ENCODE peak calls at places on chromosomes 12 and 14, in seven cellular contexts. R, A, F, O, Q, C and B are unnamed samples.
A peak's percentile ranks its signal among the peaks of the same experiment; 100 is the strongest.

GRCh38 chr12:55700255-55701018 is 7.3 kb downstream of the ITGA7 start:
- DNase-seq in Q (no peak), F (no peak), C (no peak), O (peak; percentile 39), A (no peak), R (no peak), B (no peak)

GRCh38 chr12:96108321-96108720 is 72.9 kb upstream of the LTA4H start:
- DNase-seq in A (peak; percentile 22), C (no peak), R (no peak), F (peak; percentile 72), O (no peak), Q (peak; percentile 23), B (no peak)

GRCh38 chr12:14256139-14256538 is 109.3 kb upstream of the ATF7IP start:
- DNase-seq in Q (no peak), F (no peak), A (no peak), R (no peak), O (peak; percentile 51), C (no peak), B (no peak)

GRCh38 chr12:40921563-40922163 is 229.4 kb downstream of the CNTN1 start:
- DNase-seq in F (no peak), C (no peak), O (peak; percentile 19), Q (peak; percentile 34), R (no peak), A (no peak), B (no peak)

GRCh38 chr14:90060965-90061848 is 587 bp upstream of the KCNK13 start:
- DNase-seq in Q (no peak), A (no peak), R (no peak), F (peak; percentile 61), C (peak; percentile 74), O (no peak), B (peak; percentile 65)

GRCh38 chr12:130181211-130181610 is 18.9 kb downstream of the FZD10 start:
- DNase-seq in A (no peak), Q (no peak), F (no peak), O (no peak), R (no peak), C (no peak), B (no peak)

GRCh38 chr12:127926004-127926403 is 341.0 kb upstream of the TMEM132C start:
- DNase-seq in R (no peak), A (no peak), F (no peak), C (peak; percentile 49), O (no peak), Q (peak; percentile 6), B (peak; percentile 66)

GRCh38 chr12:22415342-22416309 is 81.1 kb upstream of the ST8SIA1 start:
- DNase-seq in Q (peak; percentile 73), R (peak; percentile 54), A (no peak), O (no peak), C (no peak), F (no peak), B (peak; percentile 32)

GRCh38 chr14:20628063-20628854 is 13.2 kb downstream of the OR6S1 start:
- DNase-seq in F (no peak), O (no peak), R (no peak), Q (no peak), A (no peak), C (no peak), B (no peak)

GRCh38 chr14:50766338-50766886 is 64.5 kb downstream of the NIN start:
- DNase-seq in C (no peak), R (no peak), O (no peak), Q (no peak), A (no peak), F (no peak), B (no peak)

GRCh38 chr14:23185046-23185445 is 1.6 kb upstream of the SLC7A8 start:
- DNase-seq in C (no peak), O (peak; percentile 13), F (no peak), R (no peak), A (no peak), Q (no peak), B (no peak)

GRCh38 chr14:65412189-65412846 is at the start of gene FUT8:
- DNase-seq in Q (peak; percentile 96), R (peak; percentile 98), F (peak; percentile 98), O (peak; percentile 94), A (peak; percentile 92), C (peak; percentile 96), B (peak; percentile 95)

GRCh38 chr14:96304956-96305355 is 48.9 kb downstream of the BDKRB1 start:
- DNase-seq in A (no peak), F (no peak), O (no peak), R (no peak), C (peak; percentile 66), Q (peak; percentile 27), B (no peak)

GRCh38 chr12:48995061-48995879 is 3.9 kb downstream of the DDN start:
- DNase-seq in F (peak; percentile 87), C (peak; percentile 92), O (peak; percentile 73), R (peak; percentile 86), Q (peak; percentile 89), A (peak; percentile 71), B (peak; percentile 88)

GRCh38 chr14:102222751-102223150 is 82.2 kb downstream of the MOK start:
- DNase-seq in F (no peak), Q (no peak), C (no peak), O (no peak), R (no peak), A (no peak), B (no peak)

GRCh38 chr12:130634866-130635265 is 81.2 kb downstream of the RIMBP2 start:
- DNase-seq in R (no peak), A (no peak), C (no peak), O (no peak), Q (no peak), F (no peak), B (no peak)

GRCh38 chr14:91649930-91650329 is 82.0 kb downstream of the CATSPERB start:
- DNase-seq in Q (peak; percentile 55), C (no peak), R (no peak), A (peak; percentile 21), F (no peak), O (peak; percentile 49), B (peak; percentile 37)

GRCh38 chr14:63725786-63726185 is 2.1 kb downstream of the SGPP1 start:
- DNase-seq in R (no peak), C (no peak), F (no peak), Q (no peak), A (no peak), O (peak; percentile 5), B (no peak)

GRCh38 chr14:63727231-63727735 is 582 bp downstream of the SGPP1 start:
- DNase-seq in O (peak; percentile 46), F (peak; percentile 76), Q (peak; percentile 49), R (peak; percentile 36), C (no peak), A (no peak), B (peak; percentile 67)

GRCh38 chr14:63726499-63726898 is 1.4 kb downstream of the SGPP1 start:
- DNase-seq in Q (no peak), C (no peak), A (no peak), R (no peak), O (no peak), F (no peak), B (no peak)

GRCh38 chr14:63730659-63731058 is 2.8 kb upstream of the SGPP1 start:
- DNase-seq in C (no peak), O (no peak), Q (no peak), A (no peak), R (no peak), F (no peak), B (no peak)

GRCh38 chr14:63727736-63728728 is at the start of gene SGPP1:
- DNase-seq in R (peak; percentile 78), O (peak; percentile 55), A (peak; percentile 63), F (peak; percentile 90), Q (peak; percentile 85), C (peak; percentile 78), B (peak; percentile 80)
- TF ChIP-seq POLR2A in R (no peak), O (peak; percentile 53), A (no peak), F (no peak), Q (peak; percentile 86), C (peak; percentile 72), B (no peak)

GRCh38 chr14:30754778-30755177 is 119.6 kb upstream of the COCH start:
- DNase-seq in F (no peak), O (no peak), R (no peak), Q (no peak), C (no peak), A (no peak), B (no peak)

GRCh38 chr14:30759172-30760125 is 114.9 kb upstream of the COCH start:
- DNase-seq in A (no peak), Q (no peak), C (no peak), R (no peak), F (no peak), O (no peak), B (no peak)

GRCh38 chr14:30753452-30753851 is 120.9 kb upstream of the COCH start:
- DNase-seq in O (no peak), Q (no peak), F (no peak), R (no peak), C (no peak), A (no peak), B (no peak)

GRCh38 chr14:30757082-30757481 is 117.3 kb upstream of the COCH start:
- DNase-seq in F (no peak), R (no peak), Q (no peak), A (no peak), O (no peak), C (no peak), B (no peak)

DNA sequence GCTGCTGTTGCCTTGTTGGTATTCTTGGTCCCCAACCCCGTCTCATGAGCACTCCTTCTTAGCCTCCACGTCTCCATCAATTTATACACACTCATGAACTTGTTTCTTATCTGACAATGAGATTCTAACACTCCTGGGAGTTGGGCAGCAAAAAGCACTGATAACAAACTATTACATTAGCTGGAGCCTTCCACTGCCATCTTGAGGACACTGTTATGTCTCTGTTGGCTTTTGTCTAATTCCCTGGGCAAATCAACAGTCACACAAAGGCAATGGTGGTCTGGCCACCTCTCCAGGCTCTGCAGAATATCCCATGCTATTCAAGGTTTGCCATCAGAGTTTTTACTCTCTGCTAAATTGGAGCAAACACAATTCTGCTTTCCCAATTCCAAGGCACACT is 117.8 kb upstream of the COCH start:
- DNase-seq in A (no peak), F (no peak), R (no peak), C (no peak), O (no peak), Q (no peak), B (no peak)
- TF ChIP-seq CTCF in A (no peak), F (no peak), R (no peak), C (no peak), O (no peak), Q (no peak), B (no peak)

GRCh38 chr12:12892670-12893290 is 1.4 kb downstream of the GPRC5A start:
- DNase-seq in A (no peak), F (no peak), Q (no peak), O (no peak), R (no peak), C (no peak), B (no peak)

GRCh38 chr12:12891646-12892355 is 439 bp downstream of the GPRC5A start:
- DNase-seq in C (no peak), F (no peak), R (no peak), A (no peak), Q (no peak), O (no peak), B (no peak)

GRCh38 chr12:12889701-12890100 is 1.7 kb upstream of the GPRC5A start:
- DNase-seq in R (no peak), O (no peak), C (no peak), F (no peak), Q (no peak), A (no peak), B (no peak)

GRCh38 chr12:12890492-12890814 is 909 bp upstream of the GPRC5A start:
- DNase-seq in C (no peak), F (no peak), A (no peak), Q (no peak), O (peak; percentile 68), R (peak; percentile 54), B (no peak)

GRCh38 chr12:12890815-12891645 is at the start of gene GPRC5A:
- DNase-seq in F (peak; percentile 78), O (peak; percentile 98), Q (peak; percentile 99), R (peak; percentile 87), C (peak; percentile 75), A (peak; percentile 86), B (peak; percentile 87)
- TF ChIP-seq POLR2A in F (no peak), O (peak; percentile 98), Q (peak; percentile 99), R (no peak), C (no peak), A (no peak), B (no peak)

GRCh38 chr14:81474685-81475324 is 58.8 kb downstream of the SEL1L start:
- DNase-seq in Q (no peak), R (no peak), F (no peak), O (no peak), C (no peak), A (no peak), B (no peak)
- TF ChIP-seq CTCF in Q (no peak), R (no peak), F (no peak), O (no peak), C (no peak), A (no peak), B (no peak)